ENCODE peak calls at places on chromosomes 16 and 17, in ten cellular contexts. B is GF-D8; G is T follicular helper cell; Z is activated T-cell treated with anti-CD3 and anti-CD28 coated beads, Interleukin-2, amount 50 U/mL, for 24 hours; S is NCI-H774; T is AG04449; J is mesothelial cell of epicardium; L is stimulated activated effector memory CD8-positive, alpha-beta T cell treated with anti-CD3 and anti-CD28 coated beads, Interleukin-12 subunit alpha, Interleukin-12 subunit beta, amount 100 ng/mL, for 72 hours; U is T-helper 1 cell; P is stimulated activated CD8-positive, alpha-beta memory T cell treated with anti-CD3 and anti-CD28 coated beads, Interleukin-12 subunit alpha, Interleukin-12 subunit beta, amount 100 ng/mL, for 4 hours. Y is an unnamed sample.
A peak's percentile ranks its signal among the peaks of the same experiment; 100 is the strongest.

GRCh38 chr17:63406689-63407330 is 39.3 kb downstream of the CYB561 start:
- DNase-seq in B (peak; percentile 41), P (no peak), L (peak; percentile 75), J (no peak), S (peak; percentile 94), U (peak; percentile 41), T (peak; percentile 62), G (peak; percentile 52), Z (no peak), Y (peak; percentile 84)

GRCh38 chr16:549544-550263 is 10.5 kb upstream of the PRR35 start:
- DNase-seq in U (no peak), T (no peak), J (no peak), B (no peak), S (no peak), L (no peak), Z (no peak), G (no peak), P (no peak), Y (no peak)

GRCh38 chr16:74742051-74742481 is 32.6 kb downstream of the FA2H start:
- DNase-seq in G (no peak), J (no peak), T (no peak), B (no peak), U (no peak), P (no peak), Z (no peak), S (no peak), L (no peak), Y (no peak)

GRCh38 chr17:75313941-75314550 is 24.8 kb upstream of the SLC25A19 start:
- DNase-seq in Z (no peak), L (no peak), G (no peak), S (no peak), J (no peak), T (no peak), U (no peak), P (no peak), B (peak; percentile 40), Y (no peak)

GRCh38 chr17:79799538-79800324 is 2.9 kb upstream of the CBX8 start:
- DNase-seq in U (no peak), J (no peak), P (no peak), T (no peak), L (no peak), Z (no peak), B (no peak), G (no peak), S (no peak), Y (no peak)

GRCh38 chr17:79047923-79048825 is 24.2 kb downstream of the C1QTNF1 start:
- DNase-seq in L (no peak), U (no peak), B (no peak), G (no peak), Z (no peak), T (no peak), S (no peak), P (no peak), J (no peak), Y (no peak)

GRCh38 chr17:7652659-7653343 is 2.1 kb downstream of the ATP1B2 start:
- DNase-seq in G (no peak), S (no peak), U (no peak), T (no peak), J (no peak), B (no peak), P (no peak), Z (no peak), L (no peak), Y (no peak)

GRCh38 chr17:65994114-65994513 is 197.8 kb downstream of the CEP112 start:
- DNase-seq in B (no peak), G (no peak), Z (no peak), P (no peak), U (no peak), T (no peak), J (no peak), S (no peak), L (no peak), Y (no peak)

GRCh38 chr17:61208301-61209098 is 191.1 kb upstream of the TBX2 start:
- DNase-seq in T (no peak), L (no peak), P (no peak), U (no peak), Z (no peak), S (no peak), B (no peak), G (no peak), J (no peak), Y (no peak)

GRCh38 chr17:41483991-41484826 is 3.3 kb upstream of the KRT35 start:
- DNase-seq in J (no peak), U (no peak), S (no peak), Z (no peak), G (no peak), P (no peak), B (no peak), L (no peak), T (no peak), Y (no peak)

GRCh38 chr16:56257666-56258359 is 66.5 kb downstream of the GNAO1 start:
- DNase-seq in L (no peak), J (no peak), U (no peak), G (no peak), T (no peak), P (no peak), Z (no peak), S (no peak), B (no peak), Y (no peak)

GRCh38 chr16:86928517-86929148 is 350.3 kb downstream of the FOXL1 start:
- DNase-seq in Z (no peak), T (no peak), S (no peak), J (no peak), L (no peak), P (no peak), B (no peak), G (no peak), U (no peak), Y (no peak)

GRCh38 chr17:8726477-8726876 is 18.2 kb downstream of the CCDC42 start:
- DNase-seq in Z (no peak), P (no peak), S (no peak), J (no peak), T (no peak), U (no peak), G (no peak), B (no peak), L (no peak), Y (no peak)